ENCODE peak calls at places on chromosome 14, in nine cellular contexts. T, V, N, K, F, M, U, G and J are unnamed samples.
A peak's percentile ranks its signal among the peaks of the same experiment; 100 is the strongest.

GRCh38 chr14:50363734-50364113 is 33.0 kb downstream of the CDKL1 start:
- DNase-seq in F (no peak), T (peak; percentile 51), G (no peak), N (no peak), V (no peak), M (no peak), U (peak; percentile 77), K (no peak), J (no peak)

GRCh38 chr14:78341827-78342389 is 171.7 kb downstream of the NRXN3 start:
- DNase-seq in N (no peak), T (no peak), V (no peak), G (no peak), K (no peak), M (no peak), F (no peak), U (no peak), J (peak; percentile 20)

GRCh38 chr14:102020058-102020971 is 55.9 kb downstream of the DYNC1H1 start:
- DNase-seq in K (no peak), F (no peak), T (no peak), U (no peak), V (no peak), N (no peak), M (peak; percentile 67), G (no peak), J (no peak)

GRCh38 chr14:58096731-58097130 is 55.3 kb downstream of the ARMH4 start:
- DNase-seq in K (no peak), G (no peak), F (no peak), V (no peak), M (no peak), N (no peak), U (no peak), T (no peak), J (no peak)

GRCh38 chr14:105943973-105944602 is 417.7 kb downstream of the TMEM121 start:
- DNase-seq in G (no peak), T (no peak), M (no peak), U (no peak), N (no peak), V (no peak), K (no peak), F (no peak), J (no peak)

GRCh38 chr14:53744846-53745245 is 211.8 kb downstream of the BMP4 start:
- DNase-seq in T (no peak), F (no peak), K (no peak), M (no peak), V (no peak), U (no peak), N (no peak), G (no peak), J (no peak)

GRCh38 chr14:94638961-94639817 is 27.0 kb downstream of the SERPINA3 start:
- DNase-seq in G (peak; percentile 57), M (no peak), U (no peak), K (no peak), F (no peak), N (no peak), V (no peak), T (no peak), J (no peak)

GRCh38 chr14:85527006-85527405 is 2.9 kb upstream of the FLRT2 start:
- DNase-seq in N (no peak), V (no peak), U (no peak), M (no peak), K (no peak), F (no peak), T (peak; percentile 74), G (no peak), J (no peak)

GRCh38 chr14:93040443-93040842 is 75.3 kb downstream of the ITPK1 start:
- DNase-seq in F (no peak), V (no peak), M (no peak), N (no peak), U (no peak), G (no peak), T (no peak), K (no peak), J (no peak)

GRCh38 chr14:64891839-64892375 is 12.2 kb upstream of the SPTB start:
- DNase-seq in V (peak; percentile 75), K (peak; percentile 80), G (no peak), M (peak; percentile 34), T (peak; percentile 72), U (peak; percentile 65), N (no peak), F (peak; percentile 82), J (peak; percentile 12)

GRCh38 chr14:95300697-95301526 is 18.8 kb downstream of the CLMN start:
- DNase-seq in M (no peak), T (no peak), N (no peak), K (no peak), U (no peak), V (no peak), F (no peak), G (no peak), J (no peak)

GRCh38 chr14:98175881-98176280 is 1096.1 kb downstream of the BCL11B start:
- DNase-seq in U (no peak), F (no peak), V (no peak), K (no peak), G (no peak), M (no peak), N (no peak), T (no peak), J (no peak)

GRCh38 chr14:24463806-24464785 is 21.5 kb upstream of the SDR39U1 start:
- DNase-seq in N (no peak), V (no peak), F (no peak), G (no peak), K (no peak), T (no peak), M (no peak), U (no peak), J (no peak)

GRCh38 chr14:65840118-65840751 is 427.7 kb downstream of the FUT8 start:
- DNase-seq in T (no peak), M (no peak), G (no peak), F (no peak), K (no peak), U (no peak), V (peak; percentile 30), N (no peak), J (no peak)

GRCh38 chr14:91332448-91333059 is 85.1 kb downstream of the CCDC88C start:
- DNase-seq in N (no peak), T (no peak), V (no peak), M (no peak), G (no peak), K (no peak), F (no peak), U (no peak), J (no peak)

GRCh38 chr14:56491299-56492285 is 88.0 kb upstream of the TMEM260 start:
- DNase-seq in M (peak; percentile 16), N (no peak), G (no peak), K (peak; percentile 97), T (peak; percentile 68), U (no peak), F (peak; percentile 91), V (peak; percentile 84), J (peak; percentile 12)

GRCh38 chr14:56487090-56487667 is 92.4 kb upstream of the TMEM260 start:
- DNase-seq in M (no peak), K (peak; percentile 57), U (no peak), V (no peak), N (no peak), T (peak; percentile 47), F (peak; percentile 42), G (no peak), J (peak; percentile 5)

GRCh38 chr14:56490379-56490778 is 89.2 kb upstream of the TMEM260 start:
- DNase-seq in T (peak; percentile 44), N (no peak), V (peak; percentile 62), G (no peak), M (no peak), K (peak; percentile 68), U (no peak), F (peak; percentile 71), J (no peak)

GRCh38 chr14:56488306-56488705 is 91.3 kb upstream of the TMEM260 start:
- DNase-seq in K (no peak), V (no peak), G (no peak), M (no peak), T (no peak), U (no peak), F (no peak), N (no peak), J (no peak)

DNA sequence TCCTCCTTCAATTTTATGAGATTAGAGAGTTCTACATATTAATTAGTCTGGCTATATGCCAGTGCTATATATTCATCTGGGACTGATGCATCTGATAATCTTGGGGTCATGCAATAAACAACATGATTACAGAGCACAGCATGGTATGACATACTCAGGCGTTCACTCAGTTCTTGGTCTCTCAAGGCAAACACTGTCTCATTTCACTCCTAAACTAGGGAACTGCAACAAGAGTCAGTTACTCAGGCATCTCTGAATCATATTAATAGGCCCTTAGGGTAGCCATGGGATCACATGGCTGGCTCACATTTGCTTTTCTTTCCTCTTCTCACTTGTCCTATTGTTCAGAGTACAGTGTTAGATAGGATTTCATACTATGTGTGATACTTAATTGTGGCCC is 91.8 kb upstream of the TMEM260 start:
- DNase-seq in M (no peak), G (no peak), T (no peak), N (no peak), K (no peak), U (no peak), V (no peak), F (no peak), J (peak; percentile 84)
- H3K27ac ChIP-seq in M (no peak overlapping the region), G (no peak overlapping the region), T (no peak overlapping the region), N (no peak overlapping the region), K (no peak overlapping the region), U (no peak overlapping the region), V (no peak overlapping the region), F (no peak overlapping the region), J (peak overlapping the region; percentile 65)

DNA sequence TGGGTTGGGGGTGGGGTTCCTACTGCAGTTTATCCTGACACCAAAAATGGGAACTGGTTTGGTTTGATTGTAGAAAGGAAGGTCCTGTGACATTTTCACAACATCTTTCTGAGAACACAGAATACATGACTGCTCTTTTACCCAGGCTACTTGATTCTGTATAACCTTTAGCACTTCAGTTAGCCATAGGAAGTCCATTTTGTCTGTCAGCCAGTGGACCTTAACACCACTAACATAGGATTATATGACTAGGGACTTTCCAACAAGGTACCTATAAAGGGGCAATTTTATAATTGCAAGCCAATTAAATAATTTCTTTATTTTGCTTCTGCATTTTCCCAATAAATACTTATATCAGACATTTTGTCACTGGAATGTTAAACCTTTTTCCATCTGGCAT is 489.2 kb upstream of the MIS18BP1 start:
- DNase-seq in V (no peak), F (no peak), G (no peak), K (no peak), N (no peak), T (no peak), M (no peak), U (no peak), J (no peak)
- H3K27ac ChIP-seq in V (no peak overlapping the region), F (no peak overlapping the region), G (no peak overlapping the region), K (no peak overlapping the region), N (no peak overlapping the region), T (no peak overlapping the region), M (no peak overlapping the region), U (no peak overlapping the region), J (no peak overlapping the region)

DNA sequence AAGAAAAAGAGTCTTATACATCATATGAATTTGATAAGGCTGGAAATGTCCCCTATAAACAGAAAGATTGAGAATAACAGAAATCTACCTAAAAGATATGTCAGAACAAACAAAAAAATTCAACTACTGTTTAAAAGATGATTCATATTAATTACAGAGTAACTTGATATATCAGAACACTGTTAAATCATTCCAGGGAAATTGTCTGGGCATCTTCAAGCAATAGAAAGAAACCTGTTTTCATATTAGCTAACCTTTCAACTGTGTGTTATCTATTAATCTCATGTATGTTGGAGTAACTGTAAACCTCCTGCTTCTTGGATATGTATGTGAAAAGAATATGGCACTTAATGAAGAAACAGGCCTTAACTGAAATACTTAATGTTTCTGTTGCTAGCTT is 96.7 kb downstream of the NUBPL start:
- DNase-seq in K (no peak), T (no peak), N (no peak), U (no peak), V (no peak), M (no peak), G (no peak), F (no peak), J (no peak)
- H3K27ac ChIP-seq in K (no peak overlapping the region), T (no peak overlapping the region), N (no peak overlapping the region), U (no peak overlapping the region), V (no peak overlapping the region), M (no peak overlapping the region), G (no peak overlapping the region), F (no peak overlapping the region), J (no peak overlapping the region)

GRCh38 chr14:75310295-75311059 is 31.8 kb downstream of the FOS start:
- DNase-seq in M (peak; percentile 63), V (no peak), U (no peak), N (peak; percentile 70), K (peak; percentile 93), G (peak; percentile 94), F (peak; percentile 89), T (peak; percentile 90), J (no peak)
- H3K27ac ChIP-seq in M (peak overlapping the region; percentile 52), V (no peak overlapping the region), U (no peak overlapping the region), N (peak overlapping the region; percentile 94), K (peak overlapping the region; percentile 77), G (peak overlapping the region; percentile 65), F (no peak overlapping the region), T (no peak overlapping the region), J (no peak overlapping the region)